ENCODE peak calls at places on chromosome 18, in ten cellular contexts. One of them, this sample, is unnamed.

GRCh38 chr18:56661414-56662101 is 10.4 kb downstream of the WDR7 start:
- DNase-seq in mesenteric fat pad: no peak
- DNase-seq in lower leg skin: no peak
- DNase-seq in stimulated activated CD8-positive, alpha-beta memory T cell treated with anti-CD3 and anti-CD28 coated beads, Interleukin-7, amount 100 ng/mL, for 24 hours: no peak
- DNase-seq in glomerular endothelial cell: no peak
- DNase-seq in WTC11: no peak
- DNase-seq in T-cell: no peak
- DNase-seq in H54: no peak
- DNase-seq in NCI-H2081 treated with DMSO at 0.1 percent for 48 hours: no peak
- DNase-seq in germinal center: no peak
- DNase-seq in this sample: no peak

GRCh38 chr18:2587788-2588187 is 16.4 kb downstream of the NDC80 start:
- DNase-seq in mesenteric fat pad: no peak
- DNase-seq in WTC11: no peak
- DNase-seq in T-cell: no peak
- DNase-seq in NCI-H2081 treated with DMSO at 0.1 percent for 48 hours: no peak
- DNase-seq in H54: no peak
- DNase-seq in glomerular endothelial cell: no peak
- DNase-seq in germinal center: no peak
- DNase-seq in lower leg skin: no peak
- DNase-seq in stimulated activated CD8-positive, alpha-beta memory T cell treated with anti-CD3 and anti-CD28 coated beads, Interleukin-7, amount 100 ng/mL, for 24 hours: no peak
- DNase-seq in this sample: no peak

GRCh38 chr18:28120811-28121210 is 56.1 kb downstream of the CDH2 start:
- DNase-seq in stimulated activated CD8-positive, alpha-beta memory T cell treated with anti-CD3 and anti-CD28 coated beads, Interleukin-7, amount 100 ng/mL, for 24 hours: no peak
- DNase-seq in NCI-H2081 treated with DMSO at 0.1 percent for 48 hours: no peak
- DNase-seq in lower leg skin: no peak
- DNase-seq in T-cell: no peak
- DNase-seq in mesenteric fat pad: no peak
- DNase-seq in germinal center: no peak
- DNase-seq in H54: no peak
- DNase-seq in glomerular endothelial cell: no peak
- DNase-seq in WTC11: no peak
- DNase-seq in this sample: no peak

GRCh38 chr18:68219274-68219673 is 495.6 kb downstream of the TMX3 start:
- DNase-seq in mesenteric fat pad: no peak
- DNase-seq in NCI-H2081 treated with DMSO at 0.1 percent for 48 hours: no peak
- DNase-seq in WTC11: no peak
- DNase-seq in T-cell: no peak
- DNase-seq in lower leg skin: no peak
- DNase-seq in H54: no peak
- DNase-seq in glomerular endothelial cell: no peak
- DNase-seq in germinal center: no peak
- DNase-seq in stimulated activated CD8-positive, alpha-beta memory T cell treated with anti-CD3 and anti-CD28 coated beads, Interleukin-7, amount 100 ng/mL, for 24 hours: no peak
- DNase-seq in this sample: no peak

GRCh38 chr18:9760641-9761040 is 52.5 kb downstream of the RAB31 start:
- DNase-seq in WTC11: no peak
- DNase-seq in lower leg skin: no peak
- DNase-seq in T-cell: no peak
- DNase-seq in H54: no peak
- DNase-seq in germinal center: no peak
- DNase-seq in NCI-H2081 treated with DMSO at 0.1 percent for 48 hours: no peak
- DNase-seq in mesenteric fat pad: no peak
- DNase-seq in stimulated activated CD8-positive, alpha-beta memory T cell treated with anti-CD3 and anti-CD28 coated beads, Interleukin-7, amount 100 ng/mL, for 24 hours: no peak
- DNase-seq in glomerular endothelial cell: no peak
- DNase-seq in this sample: no peak

GRCh38 chr18:41767960-41768359 is 187.1 kb upstream of the PIK3C3 start:
- DNase-seq in glomerular endothelial cell: no peak
- DNase-seq in germinal center: no peak
- DNase-seq in T-cell: no peak
- DNase-seq in WTC11: peak; percentile 10
- DNase-seq in lower leg skin: no peak
- DNase-seq in NCI-H2081 treated with DMSO at 0.1 percent for 48 hours: no peak
- DNase-seq in mesenteric fat pad: no peak
- DNase-seq in H54: no peak
- DNase-seq in stimulated activated CD8-positive, alpha-beta memory T cell treated with anti-CD3 and anti-CD28 coated beads, Interleukin-7, amount 100 ng/mL, for 24 hours: no peak
- DNase-seq in this sample: no peak

GRCh38 chr18:45168883-45169585 is 446.2 kb upstream of the SLC14A2 start:
- DNase-seq in glomerular endothelial cell: no peak
- DNase-seq in stimulated activated CD8-positive, alpha-beta memory T cell treated with anti-CD3 and anti-CD28 coated beads, Interleukin-7, amount 100 ng/mL, for 24 hours: no peak
- DNase-seq in T-cell: no peak
- DNase-seq in H54: no peak
- DNase-seq in lower leg skin: peak; percentile 31
- DNase-seq in WTC11: no peak
- DNase-seq in NCI-H2081 treated with DMSO at 0.1 percent for 48 hours: no peak
- DNase-seq in mesenteric fat pad: no peak
- DNase-seq in germinal center: no peak
- DNase-seq in this sample: peak; percentile 59

GRCh38 chr18:26911840-26912239 is 46.3 kb upstream of the AQP4 start:
- DNase-seq in H54: no peak
- DNase-seq in glomerular endothelial cell: no peak
- DNase-seq in NCI-H2081 treated with DMSO at 0.1 percent for 48 hours: no peak
- DNase-seq in stimulated activated CD8-positive, alpha-beta memory T cell treated with anti-CD3 and anti-CD28 coated beads, Interleukin-7, amount 100 ng/mL, for 24 hours: no peak
- DNase-seq in lower leg skin: no peak
- DNase-seq in WTC11: no peak
- DNase-seq in T-cell: no peak
- DNase-seq in mesenteric fat pad: no peak
- DNase-seq in germinal center: no peak
- DNase-seq in this sample: no peak

GRCh38 chr18:77906103-77906502 is 656.5 kb downstream of the GALR1 start:
- DNase-seq in NCI-H2081 treated with DMSO at 0.1 percent for 48 hours: no peak
- DNase-seq in H54: no peak
- DNase-seq in WTC11: no peak
- DNase-seq in stimulated activated CD8-positive, alpha-beta memory T cell treated with anti-CD3 and anti-CD28 coated beads, Interleukin-7, amount 100 ng/mL, for 24 hours: no peak
- DNase-seq in mesenteric fat pad: no peak
- DNase-seq in lower leg skin: no peak
- DNase-seq in T-cell: no peak
- DNase-seq in glomerular endothelial cell: no peak
- DNase-seq in germinal center: no peak
- DNase-seq in this sample: no peak

GRCh38 chr18:48534364-48534763 is 4.5 kb upstream of the CTIF start:
- DNase-seq in T-cell: no peak
- DNase-seq in germinal center: no peak
- DNase-seq in lower leg skin: no peak
- DNase-seq in WTC11: no peak
- DNase-seq in stimulated activated CD8-positive, alpha-beta memory T cell treated with anti-CD3 and anti-CD28 coated beads, Interleukin-7, amount 100 ng/mL, for 24 hours: no peak
- DNase-seq in glomerular endothelial cell: no peak
- DNase-seq in H54: no peak
- DNase-seq in mesenteric fat pad: no peak
- DNase-seq in NCI-H2081 treated with DMSO at 0.1 percent for 48 hours: no peak
- DNase-seq in this sample: no peak

GRCh38 chr18:4106407-4107033 is 348.6 kb downstream of the DLGAP1 start:
- DNase-seq in WTC11: peak; percentile 84
- DNase-seq in mesenteric fat pad: no peak
- DNase-seq in stimulated activated CD8-positive, alpha-beta memory T cell treated with anti-CD3 and anti-CD28 coated beads, Interleukin-7, amount 100 ng/mL, for 24 hours: peak; percentile 53
- DNase-seq in NCI-H2081 treated with DMSO at 0.1 percent for 48 hours: no peak
- DNase-seq in glomerular endothelial cell: peak; percentile 45
- DNase-seq in germinal center: peak; percentile 9
- DNase-seq in lower leg skin: peak; percentile 65
- DNase-seq in T-cell: peak; percentile 32
- DNase-seq in H54: peak; percentile 6
- DNase-seq in this sample: no peak

GRCh38 chr18:13124411-13124810 is 94.1 kb upstream of the LDLRAD4 start:
- DNase-seq in stimulated activated CD8-positive, alpha-beta memory T cell treated with anti-CD3 and anti-CD28 coated beads, Interleukin-7, amount 100 ng/mL, for 24 hours: no peak
- DNase-seq in H54: no peak
- DNase-seq in WTC11: no peak
- DNase-seq in lower leg skin: no peak
- DNase-seq in glomerular endothelial cell: no peak
- DNase-seq in germinal center: no peak
- DNase-seq in T-cell: no peak
- DNase-seq in NCI-H2081 treated with DMSO at 0.1 percent for 48 hours: no peak
- DNase-seq in mesenteric fat pad: no peak
- DNase-seq in this sample: no peak

GRCh38 chr18:21270453-21270852 is 28.4 kb downstream of the GREB1L start:
- DNase-seq in mesenteric fat pad: no peak
- DNase-seq in NCI-H2081 treated with DMSO at 0.1 percent for 48 hours: no peak
- DNase-seq in lower leg skin: no peak
- DNase-seq in WTC11: no peak
- DNase-seq in glomerular endothelial cell: no peak
- DNase-seq in stimulated activated CD8-positive, alpha-beta memory T cell treated with anti-CD3 and anti-CD28 coated beads, Interleukin-7, amount 100 ng/mL, for 24 hours: no peak
- DNase-seq in T-cell: no peak
- DNase-seq in H54: no peak
- DNase-seq in germinal center: no peak
- DNase-seq in this sample: no peak

GRCh38 chr18:34492652-34493051 is 217.4 kb upstream of the DTNA start:
- DNase-seq in NCI-H2081 treated with DMSO at 0.1 percent for 48 hours: no peak
- DNase-seq in germinal center: no peak
- DNase-seq in lower leg skin: no peak
- DNase-seq in mesenteric fat pad: no peak
- DNase-seq in WTC11: no peak
- DNase-seq in glomerular endothelial cell: peak; percentile 3
- DNase-seq in stimulated activated CD8-positive, alpha-beta memory T cell treated with anti-CD3 and anti-CD28 coated beads, Interleukin-7, amount 100 ng/mL, for 24 hours: no peak
- DNase-seq in T-cell: no peak
- DNase-seq in H54: no peak
- DNase-seq in this sample: no peak

GRCh38 chr18:46068763-46069162 is 3.3 kb downstream of the PSTPIP2 start:
- DNase-seq in stimulated activated CD8-positive, alpha-beta memory T cell treated with anti-CD3 and anti-CD28 coated beads, Interleukin-7, amount 100 ng/mL, for 24 hours: no peak
- DNase-seq in lower leg skin: no peak
- DNase-seq in germinal center: no peak
- DNase-seq in mesenteric fat pad: no peak
- DNase-seq in glomerular endothelial cell: no peak
- DNase-seq in WTC11: no peak
- DNase-seq in NCI-H2081 treated with DMSO at 0.1 percent for 48 hours: no peak
- DNase-seq in H54: no peak
- DNase-seq in T-cell: no peak
- DNase-seq in this sample: no peak

GRCh38 chr18:30113454-30113853 is 929.1 kb downstream of the DSC3 start:
- DNase-seq in lower leg skin: no peak
- DNase-seq in WTC11: no peak
- DNase-seq in glomerular endothelial cell: no peak
- DNase-seq in mesenteric fat pad: no peak
- DNase-seq in H54: no peak
- DNase-seq in stimulated activated CD8-positive, alpha-beta memory T cell treated with anti-CD3 and anti-CD28 coated beads, Interleukin-7, amount 100 ng/mL, for 24 hours: no peak
- DNase-seq in T-cell: no peak
- DNase-seq in NCI-H2081 treated with DMSO at 0.1 percent for 48 hours: no peak
- DNase-seq in germinal center: no peak
- DNase-seq in this sample: no peak

GRCh38 chr18:61699397-61700090 is 193.3 kb downstream of the RNF152 start:
- DNase-seq in stimulated activated CD8-positive, alpha-beta memory T cell treated with anti-CD3 and anti-CD28 coated beads, Interleukin-7, amount 100 ng/mL, for 24 hours: no peak
- DNase-seq in lower leg skin: no peak
- DNase-seq in H54: no peak
- DNase-seq in NCI-H2081 treated with DMSO at 0.1 percent for 48 hours: no peak
- DNase-seq in mesenteric fat pad: no peak
- DNase-seq in T-cell: no peak
- DNase-seq in germinal center: no peak
- DNase-seq in WTC11: peak; percentile 23
- DNase-seq in glomerular endothelial cell: no peak
- DNase-seq in this sample: no peak

GRCh38 chr18:38445485-38446145 is 880.0 kb upstream of the CELF4 start:
- DNase-seq in mesenteric fat pad: no peak
- DNase-seq in WTC11: no peak
- DNase-seq in NCI-H2081 treated with DMSO at 0.1 percent for 48 hours: no peak
- DNase-seq in germinal center: no peak
- DNase-seq in lower leg skin: no peak
- DNase-seq in T-cell: no peak
- DNase-seq in stimulated activated CD8-positive, alpha-beta memory T cell treated with anti-CD3 and anti-CD28 coated beads, Interleukin-7, amount 100 ng/mL, for 24 hours: no peak
- DNase-seq in glomerular endothelial cell: no peak
- DNase-seq in H54: no peak
- DNase-seq in this sample: no peak

GRCh38 chr18:62717059-62717849 is 1.9 kb downstream of the PHLPP1 start:
- DNase-seq in WTC11: peak; percentile 39
- DNase-seq in NCI-H2081 treated with DMSO at 0.1 percent for 48 hours: no peak
- DNase-seq in H54: peak; percentile 32
- DNase-seq in stimulated activated CD8-positive, alpha-beta memory T cell treated with anti-CD3 and anti-CD28 coated beads, Interleukin-7, amount 100 ng/mL, for 24 hours: no peak
- DNase-seq in lower leg skin: peak; percentile 51
- DNase-seq in T-cell: peak; percentile 44
- DNase-seq in germinal center: peak; percentile 56
- DNase-seq in glomerular endothelial cell: no peak
- DNase-seq in mesenteric fat pad: no peak
- DNase-seq in this sample: peak; percentile 69

GRCh38 chr18:79572848-79573451 is 106.7 kb upstream of the CTDP1 start:
- DNase-seq in H54: no peak
- DNase-seq in T-cell: no peak
- DNase-seq in germinal center: no peak
- DNase-seq in stimulated activated CD8-positive, alpha-beta memory T cell treated with anti-CD3 and anti-CD28 coated beads, Interleukin-7, amount 100 ng/mL, for 24 hours: no peak
- DNase-seq in WTC11: no peak
- DNase-seq in mesenteric fat pad: peak; percentile 37
- DNase-seq in lower leg skin: no peak
- DNase-seq in NCI-H2081 treated with DMSO at 0.1 percent for 48 hours: no peak
- DNase-seq in glomerular endothelial cell: no peak
- DNase-seq in this sample: no peak

GRCh38 chr18:44153976-44154375 is 526.7 kb upstream of the SETBP1 start:
- DNase-seq in glomerular endothelial cell: no peak
- DNase-seq in WTC11: no peak
- DNase-seq in stimulated activated CD8-positive, alpha-beta memory T cell treated with anti-CD3 and anti-CD28 coated beads, Interleukin-7, amount 100 ng/mL, for 24 hours: no peak
- DNase-seq in mesenteric fat pad: no peak
- DNase-seq in T-cell: no peak
- DNase-seq in germinal center: no peak
- DNase-seq in lower leg skin: no peak
- DNase-seq in H54: no peak
- DNase-seq in NCI-H2081 treated with DMSO at 0.1 percent for 48 hours: no peak
- DNase-seq in this sample: no peak

GRCh38 chr18:21117385-21118135 is 5.9 kb upstream of the ROCK1 start:
- DNase-seq in NCI-H2081 treated with DMSO at 0.1 percent for 48 hours: no peak
- DNase-seq in WTC11: no peak
- DNase-seq in mesenteric fat pad: no peak
- DNase-seq in T-cell: no peak
- DNase-seq in stimulated activated CD8-positive, alpha-beta memory T cell treated with anti-CD3 and anti-CD28 coated beads, Interleukin-7, amount 100 ng/mL, for 24 hours: no peak
- DNase-seq in H54: no peak
- DNase-seq in germinal center: no peak
- DNase-seq in lower leg skin: no peak
- DNase-seq in glomerular endothelial cell: no peak
- DNase-seq in this sample: no peak

GRCh38 chr18:44411277-44411900 is 269.3 kb upstream of the SETBP1 start:
- DNase-seq in glomerular endothelial cell: no peak
- DNase-seq in T-cell: no peak
- DNase-seq in WTC11: no peak
- DNase-seq in stimulated activated CD8-positive, alpha-beta memory T cell treated with anti-CD3 and anti-CD28 coated beads, Interleukin-7, amount 100 ng/mL, for 24 hours: no peak
- DNase-seq in mesenteric fat pad: no peak
- DNase-seq in NCI-H2081 treated with DMSO at 0.1 percent for 48 hours: no peak
- DNase-seq in H54: no peak
- DNase-seq in germinal center: no peak
- DNase-seq in lower leg skin: no peak
- DNase-seq in this sample: no peak

GRCh38 chr18:54939375-54939917 is 19.8 kb downstream of the CCDC68 start:
- DNase-seq in WTC11: no peak
- DNase-seq in glomerular endothelial cell: no peak
- DNase-seq in lower leg skin: no peak
- DNase-seq in mesenteric fat pad: no peak
- DNase-seq in germinal center: no peak
- DNase-seq in NCI-H2081 treated with DMSO at 0.1 percent for 48 hours: no peak
- DNase-seq in H54: no peak
- DNase-seq in T-cell: no peak
- DNase-seq in stimulated activated CD8-positive, alpha-beta memory T cell treated with anti-CD3 and anti-CD28 coated beads, Interleukin-7, amount 100 ng/mL, for 24 hours: no peak
- DNase-seq in this sample: no peak

GRCh38 chr18:12307871-12308385 is at the start of gene TUBB6:
- DNase-seq in WTC11: peak; percentile 73
- DNase-seq in stimulated activated CD8-positive, alpha-beta memory T cell treated with anti-CD3 and anti-CD28 coated beads, Interleukin-7, amount 100 ng/mL, for 24 hours: no peak
- DNase-seq in glomerular endothelial cell: no peak
- DNase-seq in lower leg skin: peak; percentile 38
- DNase-seq in NCI-H2081 treated with DMSO at 0.1 percent for 48 hours: no peak
- DNase-seq in T-cell: no peak
- DNase-seq in germinal center: peak; percentile 54
- DNase-seq in mesenteric fat pad: peak; percentile 94
- DNase-seq in H54: peak; percentile 57
- DNase-seq in this sample: peak; percentile 75

GRCh38 chr18:3790702-3791101 is 340.7 kb downstream of the TGIF1 start:
- DNase-seq in stimulated activated CD8-positive, alpha-beta memory T cell treated with anti-CD3 and anti-CD28 coated beads, Interleukin-7, amount 100 ng/mL, for 24 hours: no peak
- DNase-seq in glomerular endothelial cell: no peak
- DNase-seq in germinal center: no peak
- DNase-seq in WTC11: no peak
- DNase-seq in NCI-H2081 treated with DMSO at 0.1 percent for 48 hours: no peak
- DNase-seq in lower leg skin: no peak
- DNase-seq in T-cell: no peak
- DNase-seq in mesenteric fat pad: no peak
- DNase-seq in H54: no peak
- DNase-seq in this sample: no peak

GRCh38 chr18:2395427-2396161 is 175.7 kb downstream of the METTL4 start:
- DNase-seq in germinal center: no peak
- DNase-seq in H54: no peak
- DNase-seq in WTC11: no peak
- DNase-seq in glomerular endothelial cell: no peak
- DNase-seq in lower leg skin: no peak
- DNase-seq in NCI-H2081 treated with DMSO at 0.1 percent for 48 hours: no peak
- DNase-seq in stimulated activated CD8-positive, alpha-beta memory T cell treated with anti-CD3 and anti-CD28 coated beads, Interleukin-7, amount 100 ng/mL, for 24 hours: no peak
- DNase-seq in T-cell: no peak
- DNase-seq in mesenteric fat pad: no peak
- DNase-seq in this sample: no peak

GRCh38 chr18:10017048-10017447 is 103.2 kb downstream of the VAPA start:
- DNase-seq in WTC11: no peak
- DNase-seq in T-cell: no peak
- DNase-seq in stimulated activated CD8-positive, alpha-beta memory T cell treated with anti-CD3 and anti-CD28 coated beads, Interleukin-7, amount 100 ng/mL, for 24 hours: no peak
- DNase-seq in glomerular endothelial cell: no peak
- DNase-seq in mesenteric fat pad: peak; percentile 18
- DNase-seq in germinal center: no peak
- DNase-seq in H54: no peak
- DNase-seq in lower leg skin: no peak
- DNase-seq in NCI-H2081 treated with DMSO at 0.1 percent for 48 hours: no peak
- DNase-seq in this sample: no peak

This sample was measured in RWPE2.